ENCODE peak calls at places on chromosomes 7 and 10, in four cellular contexts. Q is fibroblast of lung, Z is WERI-Rb-1, A is psoas muscle. V is an unnamed sample.
A peak's percentile ranks its signal among the peaks of the same experiment; 100 is the strongest.

GRCh38 chr7:83629117-83629880 is 19.6 kb downstream of the SEMA3E start:
- DNase-seq in Q (no peak), Z (no peak), A (no peak), V (no peak)

GRCh38 chr10:24299587-24300258 is 90.8 kb downstream of the KIAA1217 start:
- DNase-seq in Q (peak; percentile 93), Z (no peak), A (no peak), V (no peak)

GRCh38 chr10:69069090-69070042 is 18.5 kb upstream of the SRGN start:
- DNase-seq in Q (peak; percentile 29), Z (no peak), A (no peak), V (no peak)

GRCh38 chr10:102004376-102004775 is 51.6 kb downstream of the ARMH3 start:
- DNase-seq in Q (peak; percentile 66), Z (no peak), A (no peak), V (no peak)

GRCh38 chr7:7707756-7708310 is 10.6 kb downstream of the RPA3 start:
- DNase-seq in Q (peak; percentile 81), Z (no peak), A (no peak), V (no peak)

GRCh38 chr10:121154846-121155245 is 303.7 kb downstream of the WDR11 start:
- DNase-seq in Q (peak; percentile 68), Z (no peak), A (no peak), V (peak; percentile 11)

GRCh38 chr7:112449353-112449752 is 907 bp upstream of the IFRD1 start:
- DNase-seq in Q (peak; percentile 68), Z (no peak), A (no peak), V (no peak)

GRCh38 chr7:2054927-2055326 is 177.8 kb downstream of the MAD1L1 start:
- DNase-seq in Q (no peak), Z (no peak), A (no peak), V (no peak)

GRCh38 chr10:34254596-34254995 is 560.5 kb downstream of the PARD3 start:
- DNase-seq in Q (peak; percentile 82), Z (no peak), A (no peak), V (no peak)

GRCh38 chr7:139358541-139359365 is 941 bp upstream of the LUC7L2 start:
- DNase-seq in Q (peak; percentile 25), Z (peak; percentile 17), A (no peak), V (peak; percentile 52)

GRCh38 chr7:102413611-102414010 is 17.4 kb downstream of the PRKRIP1 start:
- DNase-seq in Q (no peak), Z (no peak), A (no peak), V (no peak)

GRCh38 chr10:126049741-126050140 is 153.4 kb downstream of the FANK1 start:
- DNase-seq in Q (peak; percentile 91), Z (no peak), A (no peak), V (no peak)

GRCh38 chr10:110852255-110852896 is 19.4 kb upstream of the PDCD4 start:
- DNase-seq in Q (peak; percentile 29), Z (peak; percentile 35), A (no peak), V (no peak)

GRCh38 chr10:5563237-5563961 is 38.6 kb downstream of the CALML3 start:
- DNase-seq in Q (no peak), Z (no peak), A (peak; percentile 39), V (no peak)

GRCh38 chr10:128065881-128066534 is 60.2 kb downstream of the MKI67 start:
- DNase-seq in Q (no peak), Z (no peak), A (no peak), V (no peak)

GRCh38 chr10:126268104-126268900 is 120.0 kb downstream of the ADAM12 start:
- DNase-seq in Q (peak; percentile 59), Z (no peak), A (no peak), V (no peak)

GRCh38 chr7:93228302-93228701 is 2.0 kb upstream of the HEPACAM2 start:
- DNase-seq in Q (peak; percentile 43), Z (no peak), A (no peak), V (no peak)

GRCh38 chr10:61883376-61883997 is 18.0 kb upstream of the ARID5B start:
- DNase-seq in Q (no peak), Z (no peak), A (no peak), V (no peak)

GRCh38 chr10:86594535-86594934 is 59.8 kb upstream of the OPN4 start:
- DNase-seq in Q (peak; percentile 56), Z (no peak), A (no peak), V (no peak)

GRCh38 chr10:3655528-3655927 is 129.5 kb downstream of the KLF6 start:
- DNase-seq in Q (no peak), Z (no peak), A (no peak), V (no peak)

GRCh38 chr7:5495581-5496375 is 72.1 kb upstream of the TNRC18 start:
- DNase-seq in Q (peak; percentile 27), Z (no peak), A (peak; percentile 96), V (peak; percentile 83)

GRCh38 chr10:121167534-121168243 is 316.5 kb downstream of the WDR11 start:
- DNase-seq in Q (peak; percentile 20), Z (no peak), A (no peak), V (no peak)

GRCh38 chr7:142348921-142349401 is 91.1 kb upstream of the PRSS58 start:
- DNase-seq in Q (no peak), Z (peak; percentile 87), A (no peak), V (no peak)

GRCh38 chr10:99983280-99983988 is 26.3 kb downstream of the DNMBP start:
- DNase-seq in Q (peak; percentile 57), Z (peak; percentile 37), A (peak; percentile 56), V (no peak)

GRCh38 chr7:26423436-26423835 is 131.8 kb downstream of the SNX10 start:
- DNase-seq in Q (no peak), Z (no peak), A (no peak), V (no peak)

GRCh38 chr10:118754132-118754555 is 626 bp downstream of the CACUL1 start:
- DNase-seq in Q (peak; percentile 30), Z (peak; percentile 59), A (peak; percentile 81), V (no peak)

GRCh38 chr7:1566687-1567081 is 3.1 kb downstream of the PSMG3 start:
- DNase-seq in Q (no peak), Z (no peak), A (peak; percentile 49), V (no peak)

GRCh38 chr10:635088-635861 is 54.2 kb downstream of the DIP2C start:
- DNase-seq in Q (no peak), Z (no peak), A (no peak), V (no peak)

GRCh38 chr10:123496336-123496735 is 169.8 kb upstream of the GPR26 start:
- DNase-seq in Q (no peak), Z (no peak), A (no peak), V (no peak)

GRCh38 chr7:44783407-44783806 is 13.1 kb upstream of the PPIA start:
- DNase-seq in Q (no peak), Z (no peak), A (no peak), V (no peak)

GRCh38 chr7:116980354-116980753 is 27.1 kb downstream of the ST7 start:
- DNase-seq in Q (no peak), Z (no peak), A (no peak), V (no peak)

GRCh38 chr7:120053390-120053961 is 219.5 kb upstream of the KCND2 start:
- DNase-seq in Q (peak; percentile 84), Z (no peak), A (no peak), V (no peak)

GRCh38 chr7:17584822-17585221 is 286.4 kb downstream of the AHR start:
- DNase-seq in Q (peak; percentile 92), Z (no peak), A (no peak), V (no peak)

GRCh38 chr10:3512263-3512662 is 272.7 kb downstream of the KLF6 start:
- DNase-seq in Q (no peak), Z (peak; percentile 8), A (no peak), V (no peak)

GRCh38 chr10:48633381-48634197 is 28.7 kb upstream of the ARHGAP22 start:
- DNase-seq in Q (no peak), Z (no peak), A (no peak), V (no peak)

GRCh38 chr7:1807821-1808600 is 137.9 kb downstream of the ELFN1 start:
- DNase-seq in Q (no peak), Z (no peak), A (no peak), V (no peak)

GRCh38 chr7:107742678-107743566 is 1.0 kb upstream of the CBLL1 start:
- DNase-seq in Q (no peak), Z (no peak), A (peak; percentile 74), V (no peak)

GRCh38 chr10:670990-671389 is 18.5 kb downstream of the DIP2C start:
- DNase-seq in Q (no peak), Z (no peak), A (no peak), V (no peak)

GRCh38 chr10:13683017-13683416 is 96.3 kb downstream of the PRPF18 start:
- DNase-seq in Q (no peak), Z (no peak), A (no peak), V (no peak)

GRCh38 chr10:13684252-13684791 is 97.6 kb downstream of the PRPF18 start:
- DNase-seq in Q (peak; percentile 85), Z (peak; percentile 20), A (peak; percentile 81), V (peak; percentile 51)

GRCh38 chr10:13685885-13686284 is 99.1 kb downstream of the PRPF18 start:
- DNase-seq in Q (no peak), Z (no peak), A (no peak), V (no peak)

GRCh38 chr10:13686331-13686752 is 99.6 kb downstream of the PRPF18 start:
- DNase-seq in Q (peak; percentile 46), Z (no peak), A (no peak), V (no peak)

GRCh38 chr10:13684813-13685511 is 98.2 kb downstream of the PRPF18 start:
- DNase-seq in Q (peak; percentile 40), Z (no peak), A (no peak), V (no peak)
- H3K4me3 ChIP-seq in Q (no peak overlapping the region), Z (no peak overlapping the region), A (peak overlapping the region; percentile 38), V (no peak overlapping the region)

GRCh38 chr7:105399043-105399725 is 10.5 kb upstream of the SRPK2 start:
- DNase-seq in Q (peak; percentile 33), Z (no peak), A (no peak), V (no peak)
- TF ChIP-seq CTCF in Q (peak; percentile 13), Z (no peak), A (no peak), V (peak; percentile 31)

GRCh38 chr10:89640242-89640641 is 4.8 kb downstream of the PANK1 start:
- DNase-seq in Q (no peak), Z (no peak), A (no peak), V (no peak)
- H3K4me3 ChIP-seq in Q (no peak overlapping the region), Z (no peak overlapping the region), A (no peak overlapping the region), V (no peak overlapping the region)

GRCh38 chr10:71725998-71726672 is 6.6 kb upstream of the C10orf105 start:
- DNase-seq in Q (peak; percentile 67), Z (no peak), A (no peak), V (no peak)
- TF ChIP-seq CTCF in Q (peak; percentile 28), Z (peak; percentile 8), A (no peak), V (no peak)

GRCh38 chr7:43647772-43648643 is 65.1 kb downstream of the STK17A start:
- DNase-seq in Q (peak; percentile 100), Z (no peak), A (peak; percentile 85), V (peak; percentile 59)
- H3K4me3 ChIP-seq in Q (peak overlapping the region; percentile 19), Z (no peak overlapping the region), A (no peak overlapping the region), V (peak overlapping the region; percentile 34)

GRCh38 chr7:78018541-78019456 is 220.2 kb downstream of the PHTF2 start:
- DNase-seq in Q (peak; percentile 57), Z (peak; percentile 18), A (peak; percentile 63), V (no peak)
- TF ChIP-seq CTCF in Q (peak; percentile 26), Z (no peak), A (peak; percentile 22), V (no peak)

DNA sequence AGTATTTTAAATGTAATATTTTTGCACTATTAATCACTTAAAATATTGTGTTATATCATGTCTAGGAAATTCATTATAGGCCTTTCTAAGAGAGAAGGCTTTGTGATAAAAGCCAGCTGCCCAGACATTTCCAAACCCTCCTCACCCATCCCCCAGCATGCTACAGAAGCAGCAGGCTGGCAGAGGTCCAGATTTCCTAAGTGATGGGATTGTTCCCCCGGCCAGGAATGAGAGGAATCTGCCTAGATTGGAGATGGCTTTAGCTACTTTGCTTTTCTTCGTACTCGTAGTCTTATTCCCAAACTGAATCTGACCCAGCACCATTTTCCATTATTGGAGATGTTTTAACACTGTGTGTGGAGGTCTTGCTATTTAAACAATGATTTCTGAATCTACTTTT is 29.4 kb downstream of the CDK14 start:
- DNase-seq in Q (peak; percentile 76), Z (peak; percentile 81), A (no peak), V (no peak)
- H3K4me3 ChIP-seq in Q (peak overlapping the region; percentile 22), Z (no peak overlapping the region), A (no peak overlapping the region), V (no peak overlapping the region)